ENCODE peak calls at places on chromosomes 11 and 22, in ten cellular contexts. One of them, this sample, is unnamed.

GRCh38 chr22:17501679-17502285 is 61.5 kb upstream of the SLC25A18 start:
- DNase-seq in cardiac fibroblast: peak; percentile 88
- DNase-seq in IMR-90: peak; percentile 66
- DNase-seq in bronchial epithelial cell: peak; percentile 65
- DNase-seq in heart right ventricle: peak; percentile 50
- DNase-seq in GM12865: peak; percentile 80
- DNase-seq in HCT116: peak; percentile 69
- DNase-seq in H1: no peak
- DNase-seq in lower leg skin: no peak
- DNase-seq in fibroblast of mammary gland: peak; percentile 75
- DNase-seq in this sample: peak; percentile 20

GRCh38 chr11:92556435-92556834 is 331.8 kb downstream of the FAT3 start:
- DNase-seq in heart right ventricle: peak; percentile 6
- DNase-seq in cardiac fibroblast: peak; percentile 33
- DNase-seq in GM12865: peak; percentile 3
- DNase-seq in lower leg skin: no peak
- DNase-seq in H1: no peak
- DNase-seq in IMR-90: peak; percentile 17
- DNase-seq in bronchial epithelial cell: peak; percentile 22
- DNase-seq in HCT116: no peak
- DNase-seq in fibroblast of mammary gland: peak; percentile 1
- DNase-seq in this sample: no peak

GRCh38 chr11:101133190-101133589 is 3.6 kb upstream of the PGR start:
- DNase-seq in cardiac fibroblast: no peak
- DNase-seq in heart right ventricle: no peak
- DNase-seq in fibroblast of mammary gland: peak; percentile 33
- DNase-seq in HCT116: no peak
- DNase-seq in lower leg skin: no peak
- DNase-seq in IMR-90: no peak
- DNase-seq in H1: no peak
- DNase-seq in bronchial epithelial cell: peak; percentile 43
- DNase-seq in GM12865: no peak
- DNase-seq in this sample: no peak

GRCh38 chr11:133896642-133897330 is 51.5 kb upstream of the SPATA19 start:
- DNase-seq in bronchial epithelial cell: no peak
- DNase-seq in cardiac fibroblast: no peak
- DNase-seq in lower leg skin: peak; percentile 52
- DNase-seq in HCT116: no peak
- DNase-seq in heart right ventricle: no peak
- DNase-seq in GM12865: no peak
- DNase-seq in H1: no peak
- DNase-seq in IMR-90: no peak
- DNase-seq in fibroblast of mammary gland: no peak
- DNase-seq in this sample: no peak

GRCh38 chr22:35202376-35202775 is 54.9 kb upstream of the HMGXB4 start:
- DNase-seq in HCT116: no peak
- DNase-seq in bronchial epithelial cell: no peak
- DNase-seq in GM12865: no peak
- DNase-seq in heart right ventricle: no peak
- DNase-seq in cardiac fibroblast: no peak
- DNase-seq in fibroblast of mammary gland: no peak
- DNase-seq in lower leg skin: no peak
- DNase-seq in H1: no peak
- DNase-seq in IMR-90: no peak
- DNase-seq in this sample: no peak

GRCh38 chr22:39396797-39397195 is 2.8 kb upstream of the TAB1 start:
- DNase-seq in bronchial epithelial cell: no peak
- DNase-seq in IMR-90: no peak
- DNase-seq in fibroblast of mammary gland: no peak
- DNase-seq in GM12865: no peak
- DNase-seq in HCT116: no peak
- DNase-seq in cardiac fibroblast: no peak
- DNase-seq in H1: no peak
- DNase-seq in lower leg skin: no peak
- DNase-seq in heart right ventricle: no peak
- DNase-seq in this sample: no peak

GRCh38 chr22:29726104-29726503 is 6.3 kb downstream of the CABP7 start:
- DNase-seq in fibroblast of mammary gland: no peak
- DNase-seq in H1: no peak
- DNase-seq in heart right ventricle: no peak
- DNase-seq in bronchial epithelial cell: no peak
- DNase-seq in GM12865: no peak
- DNase-seq in HCT116: no peak
- DNase-seq in lower leg skin: no peak
- DNase-seq in cardiac fibroblast: no peak
- DNase-seq in IMR-90: no peak
- DNase-seq in this sample: no peak

GRCh38 chr22:37907036-37907954 is 1.2 kb downstream of the MICALL1 start:
- DNase-seq in GM12865: no peak
- DNase-seq in cardiac fibroblast: peak; percentile 41
- DNase-seq in fibroblast of mammary gland: peak; percentile 23
- DNase-seq in bronchial epithelial cell: no peak
- DNase-seq in heart right ventricle: no peak
- DNase-seq in H1: no peak
- DNase-seq in lower leg skin: no peak
- DNase-seq in IMR-90: peak; percentile 15
- DNase-seq in HCT116: no peak
- DNase-seq in this sample: no peak

GRCh38 chr22:19292262-19293230 is 1.0 kb upstream of the CLTCL1 start:
- DNase-seq in fibroblast of mammary gland: peak; percentile 91
- DNase-seq in heart right ventricle: peak; percentile 10
- DNase-seq in lower leg skin: peak; percentile 85
- DNase-seq in HCT116: no peak
- DNase-seq in H1: no peak
- DNase-seq in IMR-90: no peak
- DNase-seq in GM12865: no peak
- DNase-seq in bronchial epithelial cell: peak; percentile 52
- DNase-seq in cardiac fibroblast: peak; percentile 85
- DNase-seq in this sample: no peak

GRCh38 chr11:1888811-1889526 is 2.7 kb downstream of the PRR33 start:
- DNase-seq in bronchial epithelial cell: no peak
- DNase-seq in IMR-90: no peak
- DNase-seq in fibroblast of mammary gland: no peak
- DNase-seq in H1: no peak
- DNase-seq in GM12865: no peak
- DNase-seq in cardiac fibroblast: no peak
- DNase-seq in lower leg skin: peak; percentile 88
- DNase-seq in HCT116: no peak
- DNase-seq in heart right ventricle: no peak
- DNase-seq in this sample: no peak

GRCh38 chr22:33888821-33889220 is 31.5 kb downstream of the LARGE1 start:
- DNase-seq in bronchial epithelial cell: no peak
- DNase-seq in GM12865: no peak
- DNase-seq in IMR-90: no peak
- DNase-seq in cardiac fibroblast: no peak
- DNase-seq in H1: no peak
- DNase-seq in fibroblast of mammary gland: no peak
- DNase-seq in lower leg skin: no peak
- DNase-seq in HCT116: no peak
- DNase-seq in heart right ventricle: no peak
- DNase-seq in this sample: no peak

GRCh38 chr22:49429066-49429465 is 398.6 kb downstream of the BRD1 start:
- DNase-seq in HCT116: no peak
- DNase-seq in H1: no peak
- DNase-seq in fibroblast of mammary gland: no peak
- DNase-seq in IMR-90: no peak
- DNase-seq in GM12865: no peak
- DNase-seq in lower leg skin: peak; percentile 42
- DNase-seq in heart right ventricle: no peak
- DNase-seq in bronchial epithelial cell: no peak
- DNase-seq in cardiac fibroblast: no peak
- DNase-seq in this sample: no peak

GRCh38 chr11:21986361-21986760 is 206.5 kb upstream of the ANO5 start:
- DNase-seq in heart right ventricle: no peak
- DNase-seq in fibroblast of mammary gland: no peak
- DNase-seq in bronchial epithelial cell: no peak
- DNase-seq in H1: no peak
- DNase-seq in GM12865: no peak
- DNase-seq in HCT116: no peak
- DNase-seq in lower leg skin: no peak
- DNase-seq in cardiac fibroblast: no peak
- DNase-seq in IMR-90: no peak
- DNase-seq in this sample: no peak

GRCh38 chr11:21988477-21988876 is 204.4 kb upstream of the ANO5 start:
- DNase-seq in bronchial epithelial cell: peak; percentile 29
- DNase-seq in IMR-90: no peak
- DNase-seq in cardiac fibroblast: peak; percentile 14
- DNase-seq in fibroblast of mammary gland: no peak
- DNase-seq in HCT116: no peak
- DNase-seq in H1: no peak
- DNase-seq in heart right ventricle: no peak
- DNase-seq in lower leg skin: no peak
- DNase-seq in GM12865: no peak
- DNase-seq in this sample: no peak
- TF ChIP-seq CTCF in bronchial epithelial cell: no peak
- TF ChIP-seq CTCF in IMR-90: no peak
- TF ChIP-seq CTCF in cardiac fibroblast: no peak
- TF ChIP-seq CTCF in fibroblast of mammary gland: no peak
- TF ChIP-seq CTCF in HCT116: no peak
- TF ChIP-seq CTCF in H1: no peak
- TF ChIP-seq CTCF in heart right ventricle: no peak
- TF ChIP-seq CTCF in lower leg skin: no peak
- TF ChIP-seq CTCF in GM12865: no peak
- TF ChIP-seq CTCF in this sample: no peak

DNA sequence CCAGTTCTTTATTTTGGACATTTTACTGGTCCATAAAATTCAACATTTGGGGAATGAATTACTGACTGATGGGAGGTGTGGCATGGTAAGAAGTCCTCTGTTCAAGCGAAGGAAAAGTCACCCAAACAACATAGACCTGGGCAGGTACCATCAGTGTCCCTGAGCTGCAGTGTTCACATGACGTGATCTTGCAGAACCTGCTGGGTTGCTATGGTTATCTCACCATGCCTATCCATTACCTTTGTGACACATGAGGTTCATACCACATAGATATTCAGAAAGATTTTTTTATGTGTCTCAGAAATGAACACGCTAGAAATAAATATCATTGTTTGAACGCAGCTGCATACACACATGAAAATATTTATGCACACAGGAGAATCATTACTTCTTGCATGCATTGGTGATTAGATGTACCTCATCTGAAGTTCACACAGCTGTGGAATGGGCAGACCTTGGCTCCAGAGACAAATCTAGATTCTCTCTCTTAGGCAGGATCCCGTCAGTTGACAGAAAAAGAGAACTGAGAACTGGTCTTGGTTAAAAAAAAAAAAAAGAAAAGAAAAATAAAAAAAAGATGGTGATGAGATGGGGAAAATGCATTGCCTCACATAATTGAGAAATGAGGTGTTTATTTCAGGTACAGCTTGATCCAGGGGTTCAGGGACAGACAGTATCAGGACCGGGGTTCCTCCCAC is 21.4 kb upstream of the RCN1 start:
- DNase-seq in GM12865: peak; percentile 58
- DNase-seq in IMR-90: no peak
- DNase-seq in heart right ventricle: no peak
- DNase-seq in H1: no peak
- DNase-seq in fibroblast of mammary gland: no peak
- DNase-seq in HCT116: no peak
- DNase-seq in lower leg skin: no peak
- DNase-seq in cardiac fibroblast: no peak
- DNase-seq in bronchial epithelial cell: peak; percentile 22
- DNase-seq in this sample: no peak
- H3K4me3 ChIP-seq in GM12865: no peak overlapping the region
- H3K4me3 ChIP-seq in IMR-90: no peak overlapping the region
- H3K4me3 ChIP-seq in heart right ventricle: no peak overlapping the region
- H3K4me3 ChIP-seq in H1: no peak overlapping the region
- H3K4me3 ChIP-seq in fibroblast of mammary gland: no peak overlapping the region
- H3K4me3 ChIP-seq in HCT116: no peak overlapping the region
- H3K4me3 ChIP-seq in lower leg skin: no peak overlapping the region
- H3K4me3 ChIP-seq in cardiac fibroblast: no peak overlapping the region
- H3K4me3 ChIP-seq in bronchial epithelial cell: no peak overlapping the region
- H3K4me3 ChIP-seq in this sample: no peak overlapping the region

GRCh38 chr11:76695133-76695532 is 24.6 kb upstream of the LRRC32 start:
- DNase-seq in GM12865: no peak
- DNase-seq in HCT116: no peak
- DNase-seq in fibroblast of mammary gland: no peak
- DNase-seq in heart right ventricle: no peak
- DNase-seq in bronchial epithelial cell: no peak
- DNase-seq in H1: no peak
- DNase-seq in IMR-90: no peak
- DNase-seq in cardiac fibroblast: no peak
- DNase-seq in lower leg skin: no peak
- DNase-seq in this sample: no peak
- TF ChIP-seq CTCF in GM12865: no peak
- TF ChIP-seq CTCF in HCT116: peak; percentile 22
- TF ChIP-seq CTCF in fibroblast of mammary gland: no peak
- TF ChIP-seq CTCF in heart right ventricle: no peak
- TF ChIP-seq CTCF in bronchial epithelial cell: no peak
- TF ChIP-seq CTCF in H1: no peak
- TF ChIP-seq CTCF in IMR-90: no peak
- TF ChIP-seq CTCF in cardiac fibroblast: no peak
- TF ChIP-seq CTCF in lower leg skin: no peak
- TF ChIP-seq CTCF in this sample: no peak

GRCh38 chr11:120137611-120138521 is at the start of gene TRIM29:
- DNase-seq in fibroblast of mammary gland: no peak
- DNase-seq in IMR-90: no peak
- DNase-seq in cardiac fibroblast: no peak
- DNase-seq in HCT116: no peak
- DNase-seq in lower leg skin: peak; percentile 91
- DNase-seq in heart right ventricle: peak; percentile 2
- DNase-seq in bronchial epithelial cell: peak; percentile 89
- DNase-seq in GM12865: no peak
- DNase-seq in H1: no peak
- DNase-seq in this sample: no peak
- H3K4me3 ChIP-seq in fibroblast of mammary gland: no peak within 1 kb of the TSS
- H3K4me3 ChIP-seq in IMR-90: no peak within 1 kb of the TSS
- H3K4me3 ChIP-seq in cardiac fibroblast: no peak within 1 kb of the TSS
- H3K4me3 ChIP-seq in HCT116: no peak within 1 kb of the TSS
- H3K4me3 ChIP-seq in lower leg skin: peak within 1 kb of the TSS; percentile 48
- H3K4me3 ChIP-seq in heart right ventricle: no peak within 1 kb of the TSS
- H3K4me3 ChIP-seq in bronchial epithelial cell: peak within 1 kb of the TSS; percentile 83
- H3K4me3 ChIP-seq in GM12865: no peak within 1 kb of the TSS
- H3K4me3 ChIP-seq in H1: no peak within 1 kb of the TSS
- H3K4me3 ChIP-seq in this sample: no peak within 1 kb of the TSS

This sample was measured in AG09309.